ENCODE peak calls at places on chromosomes 7 and 10, in four cellular contexts. J, O, X and L are unnamed samples.

GRCh38 chr7:33854951-33855350 is 50.4 kb upstream of the BMPER start:
- DNase-seq in X (no peak), J (no peak), O (no peak), L (no peak)

GRCh38 chr7:105611856-105612775 is 30.8 kb upstream of the EFCAB10 start:
- DNase-seq in O (no peak), X (no peak), J (no peak), L (no peak)

GRCh38 chr10:32253300-32253699 is 93.7 kb downstream of the EPC1 start:
- DNase-seq in J (no peak), O (no peak), X (no peak), L (no peak)

GRCh38 chr10:124319926-124320391 is 98.8 kb downstream of the OAT start:
- DNase-seq in J (no peak), O (no peak), X (no peak), L (no peak)

GRCh38 chr7:124031919-124032318 is 948 bp downstream of the TMEM229A start:
- DNase-seq in J (peak), X (no peak), O (peak), L (no peak)

GRCh38 chr7:18565337-18565736 is 69.8 kb downstream of the HDAC9 start:
- DNase-seq in J (no peak), X (no peak), O (no peak), L (no peak)

GRCh38 chr10:89793649-89794254 is 92.4 kb downstream of the KIF20B start:
- DNase-seq in X (peak), J (peak), O (peak), L (peak)

GRCh38 chr7:155745737-155746136 is 66.5 kb downstream of the SHH start:
- DNase-seq in O (no peak), J (no peak), X (no peak), L (no peak)

GRCh38 chr7:36232971-36233550 is 80.0 kb downstream of the EEPD1 start:
- DNase-seq in X (no peak), O (peak), J (no peak), L (no peak)

GRCh38 chr7:157080111-157080730 is 58.5 kb upstream of the UBE3C start:
- DNase-seq in O (no peak), X (no peak), J (no peak), L (no peak)

GRCh38 chr10:131160219-131160875 is 151.2 kb downstream of the TCERG1L start:
- DNase-seq in X (no peak), J (no peak), O (no peak), L (no peak)

GRCh38 chr10:76319666-76320065 is 888.2 kb downstream of the LRMDA start:
- DNase-seq in O (no peak), X (no peak), J (no peak), L (no peak)

GRCh38 chr7:85125679-85126078 is 61.2 kb downstream of the SEMA3D start:
- DNase-seq in X (no peak), J (no peak), O (no peak), L (no peak)

GRCh38 chr7:133698127-133698526 is 429.0 kb upstream of the LRGUK start:
- DNase-seq in J (no peak), O (no peak), X (no peak), L (no peak)